ENCODE peak calls at places on chromosomes 3 and 15, in four cellular contexts. One of them, this sample, is unnamed.

GRCh38 chr3:53496984-53497383 is 2.6 kb downstream of the CACNA1D start:
- DNase-seq in GM20000: no peak
- DNase-seq in suprapubic skin: no peak
- DNase-seq in T-cell: no peak
- DNase-seq in this sample: no peak

GRCh38 chr3:126459111-126459762 is 16.5 kb downstream of the ZXDC start:
- DNase-seq in GM20000: no peak
- DNase-seq in suprapubic skin: no peak
- DNase-seq in T-cell: no peak
- DNase-seq in this sample: no peak

GRCh38 chr15:81182031-81182745 is 14.5 kb upstream of the IL16 start:
- DNase-seq in GM20000: no peak
- DNase-seq in suprapubic skin: peak
- DNase-seq in T-cell: no peak
- DNase-seq in this sample: no peak

GRCh38 chr3:36214460-36214859 is 165.8 kb upstream of the STAC start:
- DNase-seq in GM20000: no peak
- DNase-seq in suprapubic skin: no peak
- DNase-seq in T-cell: no peak
- DNase-seq in this sample: no peak

GRCh38 chr15:63156086-63156707 is 1.1 kb downstream of the RPS27L start:
- DNase-seq in GM20000: no peak
- DNase-seq in suprapubic skin: no peak
- DNase-seq in T-cell: no peak
- DNase-seq in this sample: no peak

GRCh38 chr3:149452036-149452435 is 22.5 kb upstream of the TM4SF4 start:
- DNase-seq in GM20000: no peak
- DNase-seq in suprapubic skin: no peak
- DNase-seq in T-cell: no peak
- DNase-seq in this sample: no peak

GRCh38 chr15:58410353-58410752 is 21.4 kb upstream of the LIPC start:
- DNase-seq in GM20000: peak
- DNase-seq in suprapubic skin: no peak
- DNase-seq in T-cell: peak
- DNase-seq in this sample: no peak

GRCh38 chr3:12934431-12934830 is 93.1 kb upstream of the RPL32 start:
- DNase-seq in GM20000: no peak
- DNase-seq in suprapubic skin: no peak
- DNase-seq in T-cell: no peak
- DNase-seq in this sample: no peak

GRCh38 chr15:36301931-36302330 is 277.5 kb upstream of the CDIN1 start:
- DNase-seq in GM20000: no peak
- DNase-seq in suprapubic skin: no peak
- DNase-seq in T-cell: no peak
- DNase-seq in this sample: no peak

GRCh38 chr15:90266061-90266431 is 574 bp downstream of the NGRN start:
- DNase-seq in GM20000: peak
- DNase-seq in suprapubic skin: no peak
- DNase-seq in T-cell: peak
- DNase-seq in this sample: peak

GRCh38 chr15:67225336-67225735 is 29.1 kb downstream of the AAGAB start:
- DNase-seq in GM20000: no peak
- DNase-seq in suprapubic skin: no peak
- DNase-seq in T-cell: no peak
- DNase-seq in this sample: no peak

GRCh38 chr3:28788571-28788970 is 439.9 kb upstream of the AZI2 start:
- DNase-seq in GM20000: no peak
- DNase-seq in suprapubic skin: no peak
- DNase-seq in T-cell: no peak
- DNase-seq in this sample: no peak

GRCh38 chr3:152564454-152564853 is 270.5 kb upstream of the P2RY1 start:
- DNase-seq in GM20000: no peak
- DNase-seq in suprapubic skin: no peak
- DNase-seq in T-cell: no peak
- DNase-seq in this sample: no peak

GRCh38 chr3:127170794-127171193 is 22.1 kb upstream of the PRR23E start:
- DNase-seq in GM20000: no peak
- DNase-seq in suprapubic skin: no peak
- DNase-seq in T-cell: no peak
- DNase-seq in this sample: no peak

GRCh38 chr15:87710406-87710805 is 546.1 kb downstream of the NTRK3 start:
- DNase-seq in GM20000: no peak
- DNase-seq in suprapubic skin: no peak
- DNase-seq in T-cell: no peak
- DNase-seq in this sample: no peak

GRCh38 chr15:90184786-90185704 is 16.1 kb upstream of the SEMA4B start:
- DNase-seq in GM20000: peak
- DNase-seq in suprapubic skin: no peak
- DNase-seq in T-cell: peak
- DNase-seq in this sample: peak

GRCh38 chr3:194014756-194015155 is 121.2 kb upstream of the HES1 start:
- DNase-seq in GM20000: no peak
- DNase-seq in suprapubic skin: no peak
- DNase-seq in T-cell: no peak
- DNase-seq in this sample: no peak

GRCh38 chr15:95591886-95592285 is 738.6 kb upstream of the NR2F2 start:
- DNase-seq in GM20000: no peak
- DNase-seq in suprapubic skin: no peak
- DNase-seq in T-cell: no peak
- DNase-seq in this sample: no peak

GRCh38 chr3:20043398-20043797 is 3.2 kb downstream of the KAT2B start:
- DNase-seq in GM20000: peak
- DNase-seq in suprapubic skin: peak
- DNase-seq in T-cell: peak
- DNase-seq in this sample: peak

GRCh38 chr3:161989012-161989411 is 492.4 kb downstream of the OTOL1 start:
- DNase-seq in GM20000: no peak
- DNase-seq in suprapubic skin: no peak
- DNase-seq in T-cell: no peak
- DNase-seq in this sample: no peak

GRCh38 chr15:22936577-22937472 is 43.3 kb downstream of the CYFIP1 start:
- DNase-seq in GM20000: peak
- DNase-seq in suprapubic skin: no peak
- DNase-seq in T-cell: no peak
- DNase-seq in this sample: no peak

GRCh38 chr3:135224963-135225362 is 429.9 kb downstream of the EPHB1 start:
- DNase-seq in GM20000: no peak
- DNase-seq in suprapubic skin: no peak
- DNase-seq in T-cell: no peak
- DNase-seq in this sample: no peak

GRCh38 chr3:51710631-51711351 is 3.9 kb downstream of the GRM2 start:
- DNase-seq in GM20000: no peak
- DNase-seq in suprapubic skin: peak
- DNase-seq in T-cell: no peak
- DNase-seq in this sample: no peak

GRCh38 chr3:195421410-195421809 is 21.4 kb downstream of the ACAP2 start:
- DNase-seq in GM20000: no peak
- DNase-seq in suprapubic skin: no peak
- DNase-seq in T-cell: no peak
- DNase-seq in this sample: no peak

GRCh38 chr3:77919244-77919643 is 879.3 kb downstream of the ROBO2 start:
- DNase-seq in GM20000: no peak
- DNase-seq in suprapubic skin: no peak
- DNase-seq in T-cell: no peak
- DNase-seq in this sample: no peak

GRCh38 chr3:10777627-10778026 is 38.4 kb upstream of the SLC6A11 start:
- DNase-seq in GM20000: no peak
- DNase-seq in suprapubic skin: no peak
- DNase-seq in T-cell: no peak
- DNase-seq in this sample: no peak

This sample was measured in T-helper 9 cell.